ENCODE peak calls at places on chromosomes 11 and 22, in nine cellular contexts. I is heart left ventricle, C is tibial artery, S is PC-3, N is MM.1S, K is left ventricle myocardium inferior, Y is uterus, G is GM23338, F is lung. U is an unnamed sample. For H3K4me1, the result is how much of the 10 kb centered on the place peaks cover.

GRCh38 chr11:16280256-16280682 is 76.1 kb downstream of the SOX6 start:
- DNase-seq in I (peak), C (no peak), S (peak), N (no peak), K (peak), Y (no peak), G (no peak), F (no peak), U (peak)

GRCh38 chr22:33221566-33221965 is 163.4 kb upstream of the SYN3 start:
- DNase-seq in I (no peak), C (no peak), S (no peak), N (no peak), K (no peak), Y (no peak), G (no peak), F (no peak), U (no peak)

GRCh38 chr22:49514656-49515055 is 313.0 kb downstream of the BRD1 start:
- DNase-seq in I (no peak), C (no peak), S (no peak), N (no peak), K (no peak), Y (no peak), G (no peak), F (no peak), U (no peak)

GRCh38 chr11:111297696-111298095 is 650 bp upstream of the POU2AF3 start:
- DNase-seq in I (no peak), C (no peak), S (no peak), N (no peak), K (no peak), Y (no peak), G (peak), F (no peak), U (no peak)

GRCh38 chr11:57072640-57073039 is 83.9 kb downstream of the OR5AK2 start:
- DNase-seq in I (no peak), C (no peak), S (peak), N (no peak), K (no peak), Y (no peak), G (no peak), F (no peak), U (no peak)

GRCh38 chr11:114262681-114263509 is 33.3 kb upstream of the NNMT start:
- DNase-seq in I (peak), C (no peak), S (peak), N (peak), K (no peak), Y (no peak), G (peak), F (no peak), U (no peak)

GRCh38 chr11:46202149-46202548 is 75.3 kb upstream of the CREB3L1 start:
- DNase-seq in I (no peak), C (no peak), S (peak), N (no peak), K (no peak), Y (no peak), G (peak), F (no peak), U (no peak)

GRCh38 chr11:76724162-76724768 is 53.7 kb upstream of the LRRC32 start:
- DNase-seq in I (no peak), C (no peak), S (no peak), N (no peak), K (no peak), Y (no peak), G (peak), F (no peak), U (no peak)

GRCh38 chr11:36376888-36377758 is 81.0 kb downstream of the PRR5L start:
- DNase-seq in I (peak), C (peak), S (no peak), N (peak), K (peak), Y (no peak), G (peak), F (no peak), U (peak)

GRCh38 chr11:28505216-28505615 is 397.0 kb downstream of the METTL15 start:
- DNase-seq in I (no peak), C (no peak), S (peak), N (no peak), K (no peak), Y (no peak), G (no peak), F (no peak), U (no peak)

GRCh38 chr11:104033561-104033960 is 2.9 kb upstream of the DDI1 start:
- DNase-seq in I (no peak), C (no peak), S (no peak), N (no peak), K (no peak), Y (no peak), G (no peak), F (no peak), U (no peak)

GRCh38 chr22:23193882-23194281 is 13.6 kb downstream of the BCR start:
- DNase-seq in I (no peak), C (no peak), S (no peak), N (no peak), K (no peak), Y (no peak), G (no peak), F (no peak), U (no peak)

GRCh38 chr11:78796956-78797355 is 222.3 kb upstream of the NARS2 start:
- DNase-seq in I (no peak), C (no peak), S (peak), N (no peak), K (no peak), Y (no peak), G (no peak), F (no peak), U (no peak)

GRCh38 chr11:1876361-1877063 is 15.2 kb downstream of the PRR33 start:
- DNase-seq in I (peak), C (peak), S (peak), N (no peak), K (peak), Y (peak), G (peak), F (no peak), U (peak)

GRCh38 chr22:35352214-35353111 is 28.4 kb upstream of the HMOX1 start:
- DNase-seq in I (peak), C (peak), S (peak), N (peak), K (peak), Y (peak), G (peak), F (peak), U (peak)

GRCh38 chr11:34609850-34610249 is 11.0 kb upstream of the EHF start:
- DNase-seq in I (no peak), C (no peak), S (peak), N (no peak), K (no peak), Y (no peak), G (no peak), F (no peak), U (no peak)

DNA sequence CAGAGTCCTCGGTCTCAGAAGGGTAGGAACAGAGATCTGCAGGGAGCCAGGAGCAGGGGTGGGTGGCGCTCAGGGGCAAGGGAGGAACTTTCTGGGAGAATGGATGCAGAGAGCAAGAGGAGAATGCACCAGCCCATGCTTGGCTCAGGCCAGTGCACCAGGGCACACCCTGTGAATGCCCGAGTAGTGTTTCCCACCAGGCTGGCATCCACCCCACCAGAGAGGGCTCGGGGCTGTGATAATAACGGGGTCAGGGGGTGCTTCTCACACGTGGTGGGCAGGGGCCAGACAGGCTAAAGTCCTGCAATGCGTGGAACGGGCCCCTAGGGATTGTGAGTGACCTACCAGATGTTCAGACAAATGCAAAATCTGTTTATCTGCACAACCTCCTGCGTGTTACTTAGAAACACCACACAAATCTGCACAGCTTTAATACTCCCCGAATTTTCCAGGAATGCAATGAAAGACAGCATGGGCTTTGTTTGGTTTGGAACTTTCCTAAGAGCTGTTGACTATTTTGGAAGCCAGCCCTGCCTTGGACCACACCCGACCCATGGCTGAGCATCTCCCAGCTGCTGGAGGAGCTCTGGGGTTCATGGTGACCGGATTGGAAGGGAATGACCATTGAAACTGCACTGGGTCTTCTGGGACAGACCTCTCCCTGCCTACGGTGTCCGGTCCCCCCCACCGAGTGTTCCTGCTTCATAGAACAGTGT is 368.2 kb downstream of the SHANK2 start:
- DNase-seq in I (no peak), C (no peak), S (no peak), N (no peak), K (peak), Y (no peak), G (no peak), F (no peak), U (no peak)
- H3K4me1 ChIP-seq in I (under half), C (under half), S (under half), N (under half), K (under half), Y (under half), G (under half), F (under half), U (under half)

GRCh38 chr22:37119872-37120271 is 10.4 kb upstream of the TMPRSS6 start:
- DNase-seq in I (no peak), C (no peak), S (no peak), N (no peak), K (no peak), Y (no peak), G (no peak), F (no peak), U (no peak)

GRCh38 chr22:37122598-37123180 is 13.2 kb upstream of the TMPRSS6 start:
- DNase-seq in I (no peak), C (no peak), S (no peak), N (no peak), K (no peak), Y (no peak), G (no peak), F (no peak), U (no peak)

GRCh38 chr22:37123649-37124048 is 14.1 kb upstream of the TMPRSS6 start:
- DNase-seq in I (no peak), C (no peak), S (no peak), N (no peak), K (no peak), Y (no peak), G (no peak), F (no peak), U (no peak)

GRCh38 chr22:37120569-37121340 is 11.2 kb upstream of the TMPRSS6 start:
- DNase-seq in I (no peak), C (no peak), S (no peak), N (no peak), K (no peak), Y (no peak), G (no peak), F (no peak), U (no peak)

GRCh38 chr22:37121887-37122591 is 12.5 kb upstream of the TMPRSS6 start:
- DNase-seq in I (no peak), C (no peak), S (peak), N (peak), K (no peak), Y (no peak), G (peak), F (no peak), U (no peak)
- TF ChIP-seq CTCF in I (no peak), C (no peak), S (no peak), N (peak), K (no peak), Y (no peak), G (no peak), F (no peak), U (no peak)

DNA sequence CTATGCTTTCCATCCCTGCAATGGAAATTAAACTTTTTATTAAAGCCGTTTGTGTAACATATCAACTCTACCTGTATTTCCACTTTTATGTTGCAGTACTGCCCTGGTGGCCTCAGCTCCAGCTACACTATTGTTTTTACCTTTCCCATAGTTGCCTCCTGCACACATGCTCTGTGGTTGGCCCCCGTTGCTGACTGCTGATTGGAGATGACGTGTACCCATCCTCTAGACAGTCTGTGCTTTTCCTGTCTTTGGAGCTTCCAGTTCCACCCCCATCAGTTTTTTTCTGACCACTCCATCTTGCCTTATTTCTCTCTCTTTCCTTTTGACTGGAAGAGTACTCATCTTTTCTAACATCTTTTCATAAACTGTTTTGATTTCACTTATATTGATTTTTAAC is 123.8 kb downstream of the TEAD1 start:
- DNase-seq in I (no peak), C (no peak), S (no peak), N (no peak), K (no peak), Y (no peak), G (no peak), F (no peak), U (no peak)
- H3K4me1 ChIP-seq in I (under half), C (under half), S (under half), N (under half), K (under half), Y (under half), G (half or more), F (under half), U (half or more)

GRCh38 chr11:64911142-64911541 is 5.9 kb downstream of the ATG2A start:
- DNase-seq in I (no peak), C (no peak), S (no peak), N (no peak), K (no peak), Y (no peak), G (no peak), F (no peak), U (no peak)

GRCh38 chr11:64911689-64912088 is 5.3 kb downstream of the ATG2A start:
- DNase-seq in I (no peak), C (no peak), S (no peak), N (no peak), K (no peak), Y (no peak), G (no peak), F (no peak), U (no peak)

GRCh38 chr11:64910451-64911093 is 6.4 kb downstream of the ATG2A start:
- DNase-seq in I (no peak), C (no peak), S (no peak), N (no peak), K (no peak), Y (no peak), G (no peak), F (no peak), U (no peak)

GRCh38 chr11:64908766-64909165 is 8.2 kb downstream of the ATG2A start:
- DNase-seq in I (no peak), C (no peak), S (no peak), N (no peak), K (no peak), Y (no peak), G (no peak), F (no peak), U (no peak)

DNA sequence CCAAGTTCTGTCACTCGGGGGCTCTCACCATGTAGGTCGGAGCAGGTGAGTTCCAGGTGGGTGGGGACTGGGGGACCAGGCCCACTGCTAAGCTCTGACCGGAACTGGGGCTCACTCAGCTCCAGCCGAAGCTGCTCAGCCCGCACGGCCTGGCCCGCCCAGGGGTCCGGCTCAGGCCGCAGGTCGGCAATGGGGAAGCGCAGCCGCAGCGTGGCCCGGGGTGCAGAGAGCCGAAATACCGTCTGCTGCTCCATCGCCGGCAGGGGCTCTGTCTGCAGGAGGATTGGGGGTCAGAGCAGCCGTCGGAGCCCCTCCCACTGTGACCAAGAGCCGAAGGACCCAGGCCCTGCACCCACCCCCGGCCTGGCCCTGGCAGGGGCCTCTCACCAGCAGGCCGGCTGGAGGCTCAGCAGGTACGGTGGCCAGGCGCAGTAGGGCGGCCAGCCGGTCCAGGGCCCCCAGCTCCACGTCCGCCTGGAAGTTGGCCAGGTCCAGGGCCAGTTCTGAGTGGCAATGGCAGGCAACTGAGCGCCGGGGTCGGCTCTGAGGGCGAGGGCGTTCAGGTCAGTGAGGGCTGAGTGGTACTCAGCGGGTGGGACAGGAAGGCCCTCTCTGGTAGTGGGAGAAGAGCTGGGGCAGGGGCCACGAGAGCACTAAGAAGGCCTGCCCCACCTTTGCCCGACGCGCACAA is 7.2 kb downstream of the ATG2A start:
- DNase-seq in I (no peak), C (no peak), S (no peak), N (no peak), K (no peak), Y (no peak), G (no peak), F (no peak), U (no peak)
- TF ChIP-seq CTCF in I (no peak), C (no peak), S (no peak), N (no peak), K (no peak), Y (no peak), G (no peak), F (no peak), U (no peak)

DNA sequence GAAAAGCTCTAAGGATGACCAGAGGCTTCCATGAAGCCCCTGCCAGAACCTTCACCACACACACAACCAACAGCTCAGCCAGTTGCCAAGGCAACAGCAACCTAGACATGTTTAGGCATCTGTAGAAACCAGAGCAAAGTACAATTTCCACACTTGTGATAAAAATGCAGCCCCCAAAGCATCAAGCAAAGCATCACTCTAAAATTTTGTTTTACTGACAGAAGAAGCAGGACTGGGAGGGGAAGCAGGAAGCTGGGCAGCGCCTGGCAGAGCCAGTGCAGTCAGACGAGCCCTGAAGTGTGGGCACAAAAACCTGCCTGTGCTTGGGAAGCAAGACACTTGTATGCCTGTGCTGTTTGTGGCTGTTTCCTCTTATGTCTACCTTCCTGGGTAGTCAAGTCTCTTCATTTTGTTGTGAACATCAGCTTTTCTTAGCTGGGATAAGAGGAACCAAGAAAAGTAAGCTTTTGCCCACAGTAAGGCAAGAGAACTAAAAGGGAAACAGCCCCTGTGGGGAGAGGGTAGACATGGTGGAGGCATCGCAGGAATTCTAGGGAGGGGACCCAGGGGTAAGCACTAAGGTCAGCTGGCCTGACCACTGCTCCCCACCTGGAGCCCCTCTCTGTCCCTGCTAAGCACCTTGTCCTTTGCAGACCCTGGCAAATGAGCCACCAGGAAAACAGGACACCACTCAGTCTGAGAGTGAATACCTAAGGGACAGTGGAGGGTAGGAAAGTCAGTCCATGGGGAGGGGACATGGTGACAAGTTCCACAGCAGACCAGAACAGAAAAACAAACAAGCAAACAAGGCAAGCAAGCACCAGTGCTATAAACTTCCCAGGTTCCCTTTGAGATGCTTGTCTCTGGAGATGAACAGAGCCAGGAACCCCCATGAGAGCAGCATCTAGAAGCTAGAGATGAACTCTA is 13.4 kb downstream of the PACSIN2 start:
- DNase-seq in I (no peak), C (no peak), S (no peak), N (no peak), K (no peak), Y (no peak), G (no peak), F (no peak), U (no peak)
- H3K4me1 ChIP-seq in I (half or more), C (half or more), S (under half), N (under half), K (half or more), Y (under half), G (half or more), F (half or more), U (under half)

DNA sequence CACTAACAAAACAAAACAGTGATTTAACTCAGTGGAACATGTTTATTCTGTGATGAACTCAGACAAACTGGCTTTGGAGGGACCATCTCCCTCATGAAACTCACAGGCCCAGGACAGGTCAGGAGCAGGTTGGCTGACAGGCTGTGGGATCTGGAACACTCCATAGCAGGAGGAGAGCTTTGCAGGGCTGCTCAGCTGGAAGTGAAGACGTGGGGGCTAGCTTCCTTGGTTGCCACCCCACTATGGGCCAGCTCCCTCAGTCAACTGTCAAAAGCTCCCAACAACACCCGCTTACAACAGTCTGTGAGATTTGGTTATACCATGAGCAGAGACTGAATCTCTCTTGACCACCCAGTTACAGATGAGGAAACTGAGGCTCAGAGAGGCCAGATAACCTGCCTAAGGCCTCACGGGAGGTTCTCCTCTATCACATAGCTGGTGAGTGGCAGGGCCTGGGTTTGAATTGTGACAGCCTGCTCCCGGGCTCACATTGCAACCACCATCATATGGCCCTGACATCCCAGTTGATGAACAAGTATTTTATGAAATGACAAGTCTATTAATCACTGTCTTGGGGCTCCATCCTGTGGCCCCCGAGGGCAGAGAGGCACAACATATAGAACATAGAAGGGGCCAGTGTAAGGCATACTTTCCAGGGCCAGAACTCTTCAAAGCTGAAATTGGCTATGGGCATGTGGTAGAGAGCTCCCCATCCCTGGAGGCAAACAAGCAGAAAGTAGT is 473.4 kb downstream of the MN1 start:
- DNase-seq in I (no peak), C (no peak), S (no peak), N (no peak), K (no peak), Y (no peak), G (no peak), F (no peak), U (no peak)
- TF ChIP-seq CTCF in I (no peak), C (no peak), S (no peak), N (no peak), K (no peak), Y (no peak), G (no peak), F (no peak), U (no peak)

GRCh38 chr22:36457688-36458450 is 23.6 kb downstream of the TXN2 start:
- DNase-seq in I (peak), C (peak), S (no peak), N (no peak), K (peak), Y (peak), G (no peak), F (no peak), U (peak)

GRCh38 chr22:36462475-36462790 is 19.0 kb downstream of the TXN2 start:
- DNase-seq in I (no peak), C (no peak), S (no peak), N (no peak), K (no peak), Y (no peak), G (no peak), F (no peak), U (no peak)

GRCh38 chr22:36463783-36464184 is 17.7 kb downstream of the TXN2 start:
- DNase-seq in I (peak), C (peak), S (no peak), N (no peak), K (peak), Y (peak), G (no peak), F (no peak), U (no peak)

GRCh38 chr22:36461665-36462474 is 19.6 kb downstream of the TXN2 start:
- DNase-seq in I (peak), C (peak), S (peak), N (no peak), K (peak), Y (peak), G (peak), F (peak), U (peak)

GRCh38 chr22:36460202-36460601 is 21.2 kb downstream of the TXN2 start:
- DNase-seq in I (no peak), C (no peak), S (no peak), N (no peak), K (no peak), Y (no peak), G (no peak), F (no peak), U (no peak)
- H3K4me1 ChIP-seq in I (half or more), C (half or more), S (under half), N (under half), K (half or more), Y (under half), G (under half), F (under half), U (half or more)

U was measured in gastrocnemius medialis.